ENCODE peak calls at places on chromosomes 13 and 19, in four cellular contexts. Y is fibroblast of mammary gland, M is NCI-H1105 treated with DMSO at 0.1 percent for 48 hours, H is transverse colon. W is an unnamed sample.

GRCh38 chr13:75492389-75492788 is 10.4 kb upstream of the TBC1D4 start:
- DNase-seq in Y (peak; percentile 51), M (no peak), H (no peak), W (peak; percentile 60)

GRCh38 chr13:93847162-93847561 is 620.6 kb downstream of the GPC6 start:
- DNase-seq in Y (peak; percentile 92), M (no peak), H (no peak), W (peak; percentile 83)

GRCh38 chr13:113404723-113405471 is 41.0 kb upstream of the GRTP1 start:
- DNase-seq in Y (no peak), M (peak; percentile 92), H (no peak), W (no peak)

GRCh38 chr19:23789246-23789645 is 30.6 kb upstream of the ZNF681 start:
- DNase-seq in Y (no peak), M (no peak), H (no peak), W (no peak)

GRCh38 chr19:16736709-16737108 is 17.1 kb downstream of the NWD1 start:
- DNase-seq in Y (no peak), M (no peak), H (no peak), W (peak; percentile 8)

GRCh38 chr13:23509781-23510543 is 60.2 kb upstream of the TNFRSF19 start:
- DNase-seq in Y (peak; percentile 68), M (no peak), H (no peak), W (peak; percentile 85)

GRCh38 chr13:43191561-43191960 is 168.2 kb downstream of the DNAJC15 start:
- DNase-seq in Y (no peak), M (no peak), H (no peak), W (no peak)

GRCh38 chr13:30907167-30907761 is 1.2 kb downstream of the MEDAG start:
- DNase-seq in Y (peak; percentile 61), M (no peak), H (no peak), W (peak; percentile 66)

GRCh38 chr13:28117689-28118377 is 17.5 kb upstream of the FLT3 start:
- DNase-seq in Y (no peak), M (peak; percentile 16), H (peak; percentile 60), W (peak; percentile 55)

GRCh38 chr13:48412881-48413351 is at the start of gene LPAR6:
- DNase-seq in Y (peak; percentile 80), M (no peak), H (no peak), W (peak; percentile 88)

GRCh38 chr19:15452111-15453047 is 2.6 kb upstream of the WIZ start:
- DNase-seq in Y (peak; percentile 82), M (no peak), H (peak; percentile 89), W (peak; percentile 95)

GRCh38 chr13:23292596-23292995 is 111.8 kb downstream of the SGCG start:
- DNase-seq in Y (no peak), M (no peak), H (no peak), W (peak; percentile 4)

GRCh38 chr19:48342841-48343540 is 17.6 kb downstream of the EMP3 start:
- DNase-seq in Y (peak; percentile 63), M (no peak), H (no peak), W (peak; percentile 84)

GRCh38 chr19:54307389-54307788 is 5.6 kb downstream of the LILRA5 start:
- DNase-seq in Y (no peak), M (no peak), H (no peak), W (no peak)

GRCh38 chr19:56927294-56927693 is 86.8 kb upstream of the PEG3 start:
- DNase-seq in Y (no peak), M (no peak), H (no peak), W (no peak)

GRCh38 chr13:71021810-71022422 is 845.1 kb downstream of the DACH1 start:
- DNase-seq in Y (no peak), M (peak; percentile 1), H (no peak), W (no peak)

GRCh38 chr19:898663-899062 is 5.4 kb downstream of the RNU6-9 start:
- DNase-seq in Y (no peak), M (peak; percentile 72), H (no peak), W (no peak)

GRCh38 chr19:6070179-6071102 is 39.9 kb downstream of the RFX2 start:
- DNase-seq in Y (no peak), M (no peak), H (no peak), W (no peak)

GRCh38 chr19:11405846-11406643 is 13.1 kb downstream of the RGL3 start:
- DNase-seq in Y (peak; percentile 34), M (no peak), H (no peak), W (no peak)

GRCh38 chr19:41845051-41845590 is 279 bp downstream of the DMRTC2 start:
- DNase-seq in Y (no peak), M (no peak), H (no peak), W (no peak)